ENCODE peak calls at places on chromosomes 6 and 20, in eight cellular contexts. N is HL-60, F is GM12878, D is hepatocyte, E is tibial nerve, T is IMR-90, S is cardiac muscle cell, C is body of pancreas. U is an unnamed sample.
A peak's percentile ranks its signal among the peaks of the same experiment; 100 is the strongest.

GRCh38 chr6:2531426-2532208 is 219.1 kb downstream of the MYLK4 start:
- DNase-seq in F (no peak), C (no peak), T (peak; percentile 94), D (no peak), N (peak; percentile 26), S (no peak), E (no peak), U (peak; percentile 78)

GRCh38 chr6:43834528-43835145 is 64.6 kb downstream of the VEGFA start:
- DNase-seq in E (no peak), C (no peak), N (no peak), S (no peak), T (no peak), D (no peak), F (no peak), U (no peak)

GRCh38 chr6:137365648-137366047 is 128.5 kb downstream of the OLIG3 start:
- DNase-seq in F (no peak), C (no peak), E (no peak), D (no peak), N (no peak), S (no peak), T (no peak), U (no peak)

GRCh38 chr6:110400208-110400607 is 15.2 kb downstream of the DDO start:
- DNase-seq in D (no peak), N (no peak), C (no peak), F (no peak), E (no peak), T (no peak), S (no peak), U (no peak)

GRCh38 chr20:47149939-47150338 is 206.6 kb downstream of the ZMYND8 start:
- DNase-seq in C (no peak), N (no peak), T (no peak), F (no peak), E (no peak), S (no peak), D (no peak), U (no peak)

GRCh38 chr6:22877946-22878705 is 308.8 kb downstream of the HDGFL1 start:
- DNase-seq in S (no peak), N (no peak), D (no peak), T (peak; percentile 89), C (no peak), F (no peak), E (no peak), U (peak; percentile 74)

GRCh38 chr6:107161521-107161920 is 46.2 kb upstream of the BEND3 start:
- DNase-seq in F (no peak), C (no peak), S (no peak), T (no peak), N (no peak), E (no peak), D (no peak), U (no peak)

GRCh38 chr20:4978050-4978918 is 23.0 kb downstream of the SLC23A2 start:
- DNase-seq in C (no peak), T (no peak), F (no peak), S (no peak), D (no peak), N (no peak), E (no peak), U (no peak)

GRCh38 chr20:17614812-17615644 is 45.2 kb downstream of the DSTN start:
- DNase-seq in F (no peak), N (peak; percentile 45), S (no peak), C (peak; percentile 44), E (no peak), T (no peak), D (no peak), U (no peak)

GRCh38 chr6:30007132-30007764 is 53.8 kb upstream of the POLR1H start:
- DNase-seq in N (no peak), C (peak; percentile 46), F (no peak), S (no peak), E (no peak), T (no peak), D (no peak), U (no peak)

GRCh38 chr6:128208851-128209580 is 308.2 kb upstream of the THEMIS start:
- DNase-seq in T (peak; percentile 70), F (no peak), E (no peak), N (no peak), C (no peak), D (no peak), S (no peak), U (no peak)

GRCh38 chr6:26613201-26613600 is 16.4 kb downstream of the ABT1 start:
- DNase-seq in E (no peak), D (no peak), C (no peak), S (no peak), T (no peak), F (no peak), N (no peak), U (no peak)
- H3K27ac ChIP-seq in E (no peak overlapping the region), D (no peak overlapping the region), C (no peak overlapping the region), S (no peak overlapping the region), T (no peak overlapping the region), F (no peak overlapping the region), N (no peak overlapping the region), U (no peak overlapping the region)

GRCh38 chr6:11244387-11245126 is 12.1 kb upstream of the NEDD9 start:
- DNase-seq in F (no peak), T (no peak), C (no peak), S (no peak), E (no peak), D (no peak), N (no peak), U (no peak)

GRCh38 chr6:11242709-11243108 is 10.2 kb upstream of the NEDD9 start:
- DNase-seq in S (no peak), N (no peak), E (no peak), D (no peak), T (no peak), C (no peak), F (no peak), U (no peak)

GRCh38 chr6:11243861-11244260 is 11.4 kb upstream of the NEDD9 start:
- DNase-seq in T (no peak), F (no peak), S (no peak), N (no peak), E (no peak), C (no peak), D (no peak), U (no peak)

GRCh38 chr6:11241154-11241792 is 8.8 kb upstream of the NEDD9 start:
- DNase-seq in S (no peak), T (no peak), N (no peak), D (no peak), C (no peak), E (no peak), F (no peak), U (no peak)

GRCh38 chr6:11241793-11242201 is 9.3 kb upstream of the NEDD9 start:
- DNase-seq in N (no peak), C (peak; percentile 80), S (peak; percentile 78), E (peak; percentile 68), F (no peak), T (no peak), D (peak; percentile 68), U (no peak)
- TF ChIP-seq CTCF in N (no peak), C (peak; percentile 94), S (peak; percentile 97), E (peak; percentile 84), F (no peak), T (peak; percentile 29), D (peak; percentile 60), U (peak; percentile 65)

GRCh38 chr6:105014954-105015353 is 58.0 kb downstream of the LIN28B start:
- DNase-seq in C (no peak), F (no peak), S (no peak), N (no peak), E (no peak), D (no peak), T (no peak), U (no peak)
- H3K4me3 ChIP-seq in C (no peak overlapping the region), F (no peak overlapping the region), S (no peak overlapping the region), N (no peak overlapping the region), E (no peak overlapping the region), D (no peak overlapping the region), T (no peak overlapping the region), U (no peak overlapping the region)

GRCh38 chr6:52115891-52116604 is 28.6 kb upstream of the PKHD1 start:
- DNase-seq in E (no peak), N (no peak), T (no peak), F (no peak), C (no peak), D (peak; percentile 63), S (no peak), U (no peak)
- H3K27ac ChIP-seq in E (no peak overlapping the region), N (no peak overlapping the region), T (no peak overlapping the region), F (no peak overlapping the region), C (no peak overlapping the region), D (no peak overlapping the region), S (no peak overlapping the region), U (no peak overlapping the region)

DNA sequence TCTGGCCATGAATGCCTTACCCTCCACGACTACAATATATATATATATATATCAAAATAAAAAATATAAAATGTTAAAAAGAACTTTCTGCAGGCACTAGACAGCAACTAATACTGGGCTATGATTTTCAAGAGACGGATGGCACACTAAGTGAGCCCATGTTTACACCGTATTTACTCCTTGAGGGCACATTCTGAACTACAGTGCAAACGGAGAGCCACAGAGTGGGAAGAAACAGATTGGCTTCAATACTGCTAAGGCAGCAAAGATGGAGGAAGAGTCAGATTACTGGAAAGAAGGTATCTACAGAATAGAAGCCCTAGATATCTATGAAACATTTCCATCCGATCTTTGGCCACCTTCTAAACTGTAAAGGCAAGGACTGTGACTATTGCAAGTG is 330.3 kb downstream of the HTR1B start:
- DNase-seq in F (no peak), D (no peak), S (no peak), N (no peak), T (no peak), E (no peak), C (no peak), U (no peak)
- TF ChIP-seq CTCF in F (no peak), D (no peak), S (no peak), N (no peak), T (no peak), E (no peak), C (no peak), U (no peak)

GRCh38 chr6:54850061-54850460 is 3.5 kb downstream of the FAM83B start:
- DNase-seq in T (no peak), S (no peak), D (no peak), E (no peak), F (no peak), C (no peak), N (no peak), U (no peak)

GRCh38 chr6:54846243-54846856 is at the start of gene FAM83B:
- DNase-seq in N (no peak), T (no peak), E (no peak), F (no peak), S (peak; percentile 52), C (peak; percentile 47), D (peak; percentile 86), U (no peak)

GRCh38 chr6:54847799-54848597 is 1.4 kb downstream of the FAM83B start:
- DNase-seq in D (peak; percentile 48), F (no peak), E (no peak), N (no peak), S (no peak), C (no peak), T (peak; percentile 74), U (peak; percentile 11)

GRCh38 chr6:54846857-54847721 is 518 bp downstream of the FAM83B start:
- DNase-seq in T (no peak), F (no peak), E (no peak), S (peak; percentile 46), C (no peak), D (peak; percentile 68), N (no peak), U (no peak)
- H3K4me3 ChIP-seq in T (peak overlapping the region; percentile 52), F (no peak overlapping the region), E (peak overlapping the region; percentile 41), S (peak overlapping the region; percentile 43), C (peak overlapping the region; percentile 67), D (peak overlapping the region; percentile 72), N (no peak overlapping the region), U (peak overlapping the region; percentile 70)

GRCh38 chr20:6123650-6124014 is 802 bp upstream of the FERMT1 start:
- DNase-seq in T (no peak), C (no peak), N (no peak), F (no peak), E (no peak), S (no peak), D (no peak), U (no peak)
- H3K27ac ChIP-seq in T (no peak overlapping the region), C (peak overlapping the region; percentile 82), N (no peak overlapping the region), F (no peak overlapping the region), E (peak overlapping the region; percentile 4), S (peak overlapping the region; percentile 85), D (peak overlapping the region; percentile 92), U (no peak overlapping the region)

U was measured in AG04450.